ENCODE peak calls at places on chromosomes 13 and 19, in seven cellular contexts. G is RWPE1, X is choroid plexus epithelial cell, D is endothelial cell, R is non-pigmented ciliary epithelial cell, E is kidney, T is mucosa of descending colon. A is an unnamed sample.
A peak's percentile ranks its signal among the peaks of the same experiment; 100 is the strongest.

GRCh38 chr19:18414504-18415176 is 4.6 kb upstream of the SSBP4 start:
- DNase-seq in E (peak; percentile 83), X (peak; percentile 48), D (no peak), G (no peak), R (no peak), T (peak; percentile 51), A (no peak)

GRCh38 chr13:30110301-30111070 is 196.9 kb downstream of the KATNAL1 start:
- DNase-seq in G (no peak), E (no peak), X (no peak), D (no peak), T (no peak), R (no peak), A (no peak)

GRCh38 chr13:111920306-111920931 is 146.5 kb upstream of the SOX1 start:
- DNase-seq in T (no peak), R (no peak), X (no peak), D (no peak), G (no peak), E (no peak), A (no peak)

GRCh38 chr19:38543807-38544568 is 73.8 kb downstream of the MAP4K1 start:
- DNase-seq in D (no peak), G (peak; percentile 94), T (peak; percentile 48), E (peak; percentile 86), R (peak; percentile 62), X (peak; percentile 89), A (peak; percentile 94)

GRCh38 chr13:25872871-25873607 is 178.8 kb downstream of the SHISA2 start:
- DNase-seq in E (no peak), T (no peak), R (no peak), X (no peak), G (no peak), D (no peak), A (no peak)

GRCh38 chr13:31201341-31202024 is 1.7 kb downstream of the B3GLCT start:
- DNase-seq in X (peak; percentile 19), E (no peak), T (no peak), R (no peak), G (peak; percentile 33), D (no peak), A (no peak)

GRCh38 chr19:16626796-16627193 is 1.2 kb downstream of the MED26 start:
- DNase-seq in X (no peak), R (no peak), G (peak; percentile 53), T (peak; percentile 12), D (no peak), E (no peak), A (no peak)

GRCh38 chr19:2782357-2782935 is 627 bp downstream of the SGTA start:
- DNase-seq in R (no peak), E (no peak), D (no peak), X (peak; percentile 13), T (peak; percentile 37), G (no peak), A (no peak)

GRCh38 chr19:33397536-33398360 is 24.2 kb downstream of the CEBPG start:
- DNase-seq in E (peak; percentile 61), D (no peak), X (peak; percentile 41), T (no peak), G (no peak), R (no peak), A (no peak)

GRCh38 chr13:41605319-41606285 is 148.3 kb downstream of the RGCC start:
- DNase-seq in E (no peak), G (no peak), D (no peak), R (no peak), T (no peak), X (no peak), A (no peak)

GRCh38 chr13:46403851-46404731 is 17.0 kb upstream of the RUBCNL start:
- DNase-seq in T (no peak), X (no peak), G (no peak), R (no peak), D (no peak), E (no peak), A (no peak)

GRCh38 chr13:46602531-46602930 is 49.6 kb downstream of the LRCH1 start:
- DNase-seq in R (no peak), T (no peak), G (no peak), E (no peak), D (no peak), X (no peak), A (no peak)

GRCh38 chr19:42386974-42387707 is 3.0 kb downstream of the CNFN start:
- DNase-seq in X (peak; percentile 41), E (no peak), T (peak; percentile 83), R (no peak), D (peak; percentile 80), G (peak; percentile 80), A (peak; percentile 50)

GRCh38 chr19:15508035-15508710 is at the start of gene CYP4F22:
- DNase-seq in E (peak; percentile 51), T (no peak), G (no peak), R (no peak), X (no peak), D (no peak), A (no peak)

GRCh38 chr13:29543230-29544215 is 52.0 kb downstream of the SLC7A1 start:
- DNase-seq in D (no peak), T (no peak), G (no peak), R (no peak), X (peak; percentile 76), E (no peak), A (peak; percentile 59)

GRCh38 chr13:49466240-49466914 is 22.3 kb downstream of the SETDB2 start:
- DNase-seq in G (no peak), X (no peak), E (no peak), D (no peak), T (no peak), R (no peak), A (no peak)

GRCh38 chr13:27300941-27301586 is 30.4 kb downstream of the RASL11A start:
- DNase-seq in D (no peak), T (no peak), R (no peak), G (no peak), X (no peak), E (no peak), A (no peak)

GRCh38 chr19:10211691-10212090 is 16.9 kb upstream of the DNMT1 start:
- DNase-seq in T (no peak), X (no peak), R (no peak), E (no peak), G (no peak), D (no peak), A (no peak)

GRCh38 chr19:3849092-3849491 is 19.7 kb downstream of the ZFR2 start:
- DNase-seq in X (peak; percentile 23), G (peak; percentile 67), T (peak; percentile 55), R (no peak), E (no peak), D (peak; percentile 61), A (no peak)

GRCh38 chr13:33213024-33213795 is 72.3 kb downstream of the STARD13 start:
- DNase-seq in E (no peak), D (no peak), R (no peak), G (peak; percentile 36), X (peak; percentile 83), T (no peak), A (no peak)

GRCh38 chr19:12543855-12544254 is 7.4 kb downstream of the ZNF564 start:
- DNase-seq in R (no peak), T (no peak), G (no peak), D (no peak), X (peak; percentile 61), E (no peak), A (no peak)

GRCh38 chr13:94252209-94252608 is 227.3 kb downstream of the DCT start:
- DNase-seq in T (no peak), R (no peak), E (no peak), D (no peak), X (no peak), G (no peak), A (no peak)

GRCh38 chr19:6963937-6964336 is 57.3 kb downstream of the MBD3L2B start:
- DNase-seq in G (no peak), D (no peak), T (peak; percentile 41), X (no peak), E (no peak), R (no peak), A (no peak)

GRCh38 chr13:91510058-91510457 is 111.6 kb downstream of the GPC5 start:
- DNase-seq in X (no peak), G (no peak), R (no peak), D (no peak), E (no peak), T (no peak), A (no peak)

GRCh38 chr19:13100871-13101589 is 1.6 kb downstream of the LYL1 start:
- DNase-seq in E (no peak), R (no peak), G (no peak), T (peak; percentile 35), X (no peak), D (no peak), A (no peak)

A was measured in foreskin melanocyte.